ENCODE peak calls at places on chromosomes 1 and 21, in nine cellular contexts. K is HepG2; H is NCI-H1092 treated with DMSO at 0.1 percent for 48 hours; X is dermis microvascular lymphatic vessel endothelial cell; O is stimulated activated CD8-positive, alpha-beta memory T cell treated with anti-CD3 and anti-CD28 coated beads, Interleukin-7, amount 100 ng/mL, for 24 hours; M is AML-193; Z is tibial nerve; S is fibroblast of lung; A is GDM1. R is an unnamed sample.

GRCh38 chr1:21232044-21232443 is 55.3 kb upstream of the EIF4G3 start:
- DNase-seq in S (peak), M (peak), Z (no peak), K (peak), H (peak), X (peak), A (no peak), O (no peak), R (peak)

GRCh38 chr1:81512242-81512641 is 288.5 kb upstream of the ADGRL2 start:
- DNase-seq in X (no peak), A (no peak), S (no peak), K (no peak), O (no peak), Z (no peak), M (no peak), H (no peak), R (no peak)

GRCh38 chr1:47758341-47759237 is 238.6 kb downstream of the TRABD2B start:
- DNase-seq in S (peak), O (no peak), Z (peak), A (no peak), H (no peak), X (no peak), K (no peak), M (no peak), R (no peak)

GRCh38 chr1:36285450-36286101 is 20.6 kb upstream of the SH3D21 start:
- DNase-seq in K (peak), X (peak), A (peak), M (peak), S (peak), Z (peak), O (no peak), H (peak), R (peak)

GRCh38 chr1:24695202-24695974 is 49.9 kb upstream of the CLIC4 start:
- DNase-seq in X (no peak), K (no peak), S (no peak), H (no peak), O (no peak), M (no peak), Z (no peak), A (no peak), R (peak)

GRCh38 chr1:12460121-12460520 is 157.9 kb downstream of the DHRS3 start:
- DNase-seq in Z (no peak), M (no peak), H (no peak), X (no peak), A (no peak), O (no peak), S (no peak), K (no peak), R (no peak)

GRCh38 chr1:237911911-237912310 is 21.2 kb upstream of the ZP4 start:
- DNase-seq in O (no peak), M (no peak), Z (no peak), S (peak), K (no peak), H (no peak), A (no peak), X (no peak), R (no peak)

GRCh38 chr1:18805925-18806849 is 53.3 kb downstream of the TAS1R2 start:
- DNase-seq in K (no peak), X (no peak), S (peak), A (no peak), Z (no peak), M (no peak), O (no peak), H (no peak), R (no peak)

GRCh38 chr1:211334986-211335385 is 8.4 kb downstream of the TRAF5 start:
- DNase-seq in Z (no peak), A (no peak), K (no peak), O (no peak), X (no peak), M (no peak), H (no peak), S (no peak), R (no peak)

GRCh38 chr21:35882791-35883240 is 177.5 kb downstream of the SETD4 start:
- DNase-seq in Z (no peak), M (no peak), S (peak), X (no peak), K (peak), A (no peak), O (no peak), H (no peak), R (no peak)

GRCh38 chr1:207815466-207815865 is 63.6 kb downstream of the CD46 start:
- DNase-seq in M (no peak), O (no peak), A (no peak), K (no peak), H (no peak), S (no peak), X (no peak), Z (no peak), R (no peak)

GRCh38 chr1:12386130-12386529 is 156.3 kb downstream of the VPS13D start:
- DNase-seq in X (peak), Z (no peak), H (no peak), K (peak), O (no peak), S (peak), A (no peak), M (no peak), R (no peak)

GRCh38 chr1:73755649-73756048 is 442.3 kb downstream of the LRRIQ3 start:
- DNase-seq in M (no peak), K (no peak), A (no peak), X (no peak), O (no peak), S (no peak), H (no peak), Z (no peak), R (no peak)

GRCh38 chr1:10638559-10639300 is 157.7 kb downstream of the CASZ1 start:
- DNase-seq in Z (no peak), H (no peak), K (no peak), X (no peak), S (no peak), O (no peak), M (no peak), A (no peak), R (no peak)

GRCh38 chr21:44574457-44575306 is 1.2 kb downstream of the KRTAP10-4 start:
- DNase-seq in O (no peak), Z (no peak), S (no peak), A (no peak), M (no peak), X (no peak), K (peak), H (no peak), R (no peak)

GRCh38 chr1:180948357-180948756 is 35.7 kb downstream of the KIAA1614 start:
- DNase-seq in S (peak), M (no peak), H (no peak), K (no peak), A (no peak), X (no peak), O (no peak), Z (no peak), R (no peak)

GRCh38 chr21:43340491-43341348 is 86.2 kb downstream of the SIK1 start:
- DNase-seq in S (peak), M (no peak), Z (no peak), K (no peak), X (peak), O (no peak), H (no peak), A (no peak), R (no peak)

GRCh38 chr1:209675567-209676154 is 449 bp downstream of the G0S2 start:
- DNase-seq in A (no peak), M (no peak), Z (no peak), O (no peak), S (peak), X (peak), H (peak), K (no peak), R (no peak)

GRCh38 chr1:31625561-31626272 is 8.2 kb downstream of the HCRTR1 start:
- DNase-seq in Z (no peak), A (no peak), H (no peak), K (no peak), X (no peak), S (peak), M (no peak), O (no peak), R (no peak)

GRCh38 chr1:63281753-63282152 is 40.6 kb upstream of the FOXD3 start:
- DNase-seq in X (no peak), M (no peak), S (no peak), K (no peak), H (no peak), A (no peak), Z (no peak), O (no peak), R (no peak)

GRCh38 chr1:16077430-16078245 is 4.2 kb upstream of the FAM131C start:
- DNase-seq in M (no peak), Z (no peak), O (no peak), K (peak), X (no peak), S (peak), H (no peak), A (no peak), R (no peak)

GRCh38 chr1:54331091-54331772 is 75.0 kb downstream of the SSBP3 start:
- DNase-seq in H (no peak), S (peak), Z (no peak), M (no peak), A (no peak), O (no peak), X (no peak), K (no peak), R (peak)

GRCh38 chr1:158025576-158026230 is 32.3 kb downstream of the KIRREL1 start:
- DNase-seq in H (no peak), X (no peak), Z (no peak), K (no peak), M (no peak), A (no peak), O (no peak), S (no peak), R (no peak)

GRCh38 chr21:36699026-36699545 is at the start of gene SIM2:
- DNase-seq in O (no peak), M (no peak), X (peak), S (peak), K (no peak), A (no peak), H (peak), Z (no peak), R (peak)

GRCh38 chr21:45954271-45954670 is 27.3 kb upstream of the COL6A1 start:
- DNase-seq in S (no peak), M (no peak), Z (no peak), K (no peak), A (no peak), O (no peak), H (no peak), X (no peak), R (no peak)

R was measured in KBM-7.